ENCODE peak calls at places on chromosomes 4 and X, in four cellular contexts. Z, N, A and X are unnamed samples.

GRCh38 chr4:88533088-88533790 is 9.7 kb upstream of the PYURF start:
- DNase-seq in Z (peak), A (no peak), N (no peak), X (no peak)

GRCh38 chrX:22164770-22165388 is 107.8 kb upstream of the CBLL2 start:
- DNase-seq in N (no peak), Z (no peak), A (no peak), X (no peak)

GRCh38 chr4:26206339-26206738 is 114.5 kb upstream of the RBPJ start:
- DNase-seq in Z (peak), N (no peak), A (no peak), X (no peak)

GRCh38 chr4:83639849-83640493 is 104.1 kb downstream of the GPAT3 start:
- DNase-seq in Z (peak), N (peak), A (peak), X (peak)

GRCh38 chr4:88963817-88964216 is 93.2 kb downstream of the FAM13A start:
- DNase-seq in Z (peak), A (no peak), N (no peak), X (no peak)

GRCh38 chrX:11533211-11533651 is 132.5 kb downstream of the ARHGAP6 start:
- DNase-seq in N (no peak), A (peak), Z (peak), X (peak)

GRCh38 chrX:139113682-139114081 is 402.2 kb upstream of the FGF13 start:
- DNase-seq in N (no peak), Z (no peak), A (no peak), X (no peak)

GRCh38 chr4:34733185-34733916 is 1511.0 kb downstream of the ARAP2 start:
- DNase-seq in Z (no peak), N (no peak), A (no peak), X (no peak)

GRCh38 chrX:121161501-121161933 is 114.1 kb downstream of the GLUD2 start:
- DNase-seq in N (no peak), A (no peak), Z (peak), X (no peak)

GRCh38 chr4:70365479-70365878 is 4.9 kb downstream of the SMR3A start:
- DNase-seq in Z (no peak), A (no peak), N (no peak), X (no peak)

GRCh38 chr4:187167126-187167525 is 443.5 kb upstream of the FAT1 start:
- DNase-seq in A (no peak), N (no peak), Z (no peak), X (no peak)

GRCh38 chrX:57070185-57070984 is 51.0 kb downstream of the SPIN2B start:
- DNase-seq in Z (peak), A (no peak), N (peak), X (no peak)

GRCh38 chrX:7330971-7331746 is 183.2 kb upstream of the PUDP start:
- DNase-seq in Z (peak), A (no peak), N (no peak), X (no peak)

GRCh38 chr4:109113511-109113910 is 188.9 kb downstream of the COL25A1 start:
- DNase-seq in Z (peak), A (no peak), N (no peak), X (no peak)

GRCh38 chrX:134512566-134512965 is 52.6 kb downstream of the HPRT1 start:
- DNase-seq in N (no peak), A (no peak), Z (peak), X (no peak)

GRCh38 chr4:87092389-87093141 is 127.9 kb downstream of the KLHL8 start:
- DNase-seq in Z (peak), N (no peak), A (peak), X (no peak)

GRCh38 chrX:149903889-149904748 is 23.1 kb downstream of the MAGEA8 start:
- DNase-seq in A (no peak), N (no peak), Z (peak), X (no peak)

GRCh38 chr4:4387531-4388311 is 819 bp downstream of the NSG1 start:
- DNase-seq in A (no peak), N (no peak), Z (no peak), X (no peak)

GRCh38 chr4:146432065-146432464 is 89.7 kb downstream of the SLC10A7 start:
- DNase-seq in A (no peak), Z (no peak), N (no peak), X (no peak)

GRCh38 chrX:14095702-14096101 is 66.0 kb upstream of the GEMIN8 start:
- DNase-seq in Z (peak), N (peak), A (peak), X (peak)

GRCh38 chr4:25970241-25970675 is 56.2 kb downstream of the SMIM20 start:
- DNase-seq in N (peak), Z (peak), A (peak), X (no peak)

GRCh38 chr4:123833156-123833555 is 436.6 kb downstream of the SPRY1 start:
- DNase-seq in A (no peak), Z (no peak), N (no peak), X (no peak)

GRCh38 chr4:26748805-26749204 is 111.8 kb upstream of the STIM2 start:
- DNase-seq in N (no peak), A (peak), Z (no peak), X (no peak)

GRCh38 chrX:111511477-111511876 is at the start of gene SERTM2:
- DNase-seq in N (no peak), Z (peak), A (no peak), X (no peak)

GRCh38 chr4:122798101-122798500 is 28.5 kb upstream of the FGF2 start:
- DNase-seq in A (no peak), N (no peak), Z (peak), X (no peak)

GRCh38 chr4:7103031-7103598 is 35.3 kb upstream of the GRPEL1 start:
- DNase-seq in N (peak), A (peak), Z (peak), X (peak)